ENCODE peak calls at places on chromosomes 13 and 19, in seven cellular contexts. O, A, Y, Z, C, I and S are unnamed samples.

GRCh38 chr19:55720214-55720746 is 17.9 kb downstream of the NLRP9 start:
- DNase-seq in O (no peak), C (no peak), Z (no peak), Y (no peak), A (no peak), I (no peak), S (no peak)

GRCh38 chr19:17811103-17811502 is 10.2 kb downstream of the INSL3 start:
- DNase-seq in C (no peak), I (no peak), A (no peak), Z (no peak), O (no peak), Y (no peak), S (no peak)

GRCh38 chr19:47253467-47253881 is 2.9 kb upstream of the CCDC9 start:
- DNase-seq in A (no peak), O (peak), I (peak), Z (no peak), Y (no peak), C (no peak), S (no peak)

GRCh38 chr19:51627491-51628138 is 2.6 kb downstream of the SIGLEC5 start:
- DNase-seq in Z (no peak), O (no peak), C (no peak), A (no peak), I (no peak), Y (peak), S (no peak)

GRCh38 chr13:35599385-35599784 is 122.9 kb upstream of the MAB21L1 start:
- DNase-seq in C (no peak), Z (no peak), A (no peak), O (no peak), Y (no peak), I (peak), S (no peak)

GRCh38 chr19:40445945-40446784 is 2.0 kb upstream of the SERTAD3 start:
- DNase-seq in A (no peak), I (no peak), Z (no peak), C (no peak), O (no peak), Y (no peak), S (no peak)

GRCh38 chr13:57740719-57741118 is 109.2 kb downstream of the PCDH17 start:
- DNase-seq in Y (no peak), A (no peak), Z (peak), C (peak), O (no peak), I (no peak), S (no peak)

GRCh38 chr13:27953671-27954405 is 15.3 kb downstream of the CDX2 start:
- DNase-seq in A (no peak), C (peak), I (peak), O (peak), Y (peak), Z (peak), S (no peak)

GRCh38 chr19:5767949-5768348 is 16.6 kb downstream of the PRR22 start:
- DNase-seq in Y (no peak), Z (no peak), A (no peak), I (no peak), O (no peak), C (no peak), S (no peak)

GRCh38 chr13:20392530-20392929 is 133.1 kb downstream of the CRYL1 start:
- DNase-seq in A (no peak), O (no peak), C (no peak), Z (no peak), Y (no peak), I (no peak), S (no peak)

GRCh38 chr13:32802159-32802558 is 214.1 kb upstream of the KL start:
- DNase-seq in Y (no peak), Z (no peak), O (no peak), C (no peak), A (no peak), I (no peak), S (no peak)

GRCh38 chr13:110306340-110306959 is 507 bp downstream of the COL4A1 start:
- DNase-seq in Y (no peak), C (no peak), O (no peak), Z (no peak), A (no peak), I (peak), S (no peak)

GRCh38 chr13:49859568-49859967 is 67.1 kb upstream of the KPNA3 start:
- DNase-seq in O (peak), C (no peak), A (no peak), Z (no peak), Y (no peak), I (peak), S (no peak)

GRCh38 chr19:38003427-38004099 is 96.6 kb downstream of the SIPA1L3 start:
- DNase-seq in C (peak), I (peak), O (peak), Y (peak), A (peak), Z (peak), S (no peak)

GRCh38 chr19:50639121-50640112 is at the start of gene SYT3:
- DNase-seq in Z (peak), C (peak), A (no peak), I (peak), Y (peak), O (no peak), S (no peak)

GRCh38 chr13:64871742-64872141 is 2358.4 kb downstream of the PCDH9 start:
- DNase-seq in C (peak), A (no peak), O (no peak), I (peak), Y (no peak), Z (peak), S (no peak)

GRCh38 chr13:110105136-110105535 is 201.8 kb downstream of the COL4A1 start:
- DNase-seq in A (no peak), Z (no peak), C (no peak), Y (no peak), O (no peak), I (no peak), S (no peak)

GRCh38 chr13:31172535-31172934 is 10.8 kb upstream of the HSPH1 start:
- DNase-seq in O (peak), Z (no peak), I (peak), C (no peak), Y (no peak), A (no peak), S (no peak)

GRCh38 chr13:30679483-30680330 is 55.6 kb upstream of the ALOX5AP start:
- DNase-seq in Y (peak), C (no peak), O (no peak), I (peak), A (peak), Z (no peak), S (no peak)

GRCh38 chr19:18543814-18544475 is 572 bp upstream of the FKBP8 start:
- DNase-seq in A (peak), I (peak), Y (peak), C (peak), Z (peak), O (no peak), S (peak)

GRCh38 chr13:29498426-29499040 is 97.0 kb downstream of the SLC7A1 start:
- DNase-seq in A (no peak), Z (no peak), C (no peak), Y (no peak), I (no peak), O (no peak), S (no peak)

GRCh38 chr19:56594446-56594782 is 688 bp upstream of the ZNF71 start:
- DNase-seq in Z (no peak), C (no peak), O (no peak), I (no peak), A (no peak), Y (no peak), S (no peak)

GRCh38 chr13:69585656-69586055 is 522.0 kb upstream of the ATXN8OS start:
- DNase-seq in C (no peak), I (no peak), Y (no peak), Z (no peak), O (no peak), A (no peak), S (no peak)

GRCh38 chr13:71460179-71460578 is 406.8 kb downstream of the DACH1 start:
- DNase-seq in I (peak), O (no peak), A (no peak), Z (no peak), Y (no peak), C (no peak), S (no peak)

GRCh38 chr13:21546372-21546771 is 57.6 kb downstream of the MICU2 start:
- DNase-seq in Z (no peak), O (no peak), A (no peak), C (no peak), Y (peak), I (peak), S (no peak)

GRCh38 chr19:49387936-49388372 is at the start of gene KASH5:
- DNase-seq in I (peak), A (peak), O (no peak), C (peak), Y (no peak), Z (peak), S (peak)

GRCh38 chr13:42474954-42475353 is 99.0 kb upstream of the TNFSF11 start:
- DNase-seq in C (no peak), I (peak), Y (no peak), O (peak), A (no peak), Z (no peak), S (no peak)

GRCh38 chr13:40784540-40784939 is 4.9 kb upstream of the SLC25A15 start:
- DNase-seq in Z (no peak), Y (no peak), O (no peak), I (no peak), C (no peak), A (no peak), S (no peak)

GRCh38 chr19:45815501-45816216 is 551 bp upstream of the RSPH6A start:
- DNase-seq in Z (peak), A (no peak), C (peak), O (no peak), Y (peak), I (peak), S (no peak)

GRCh38 chr13:61734683-61735082 is 319.0 kb upstream of the PCDH20 start:
- DNase-seq in A (no peak), I (no peak), Y (no peak), Z (no peak), C (no peak), O (no peak), S (no peak)

GRCh38 chr19:49554701-49555181 is 25.6 kb downstream of the NOSIP start:
- DNase-seq in Y (no peak), Z (peak), C (peak), A (no peak), O (no peak), I (peak), S (no peak)

GRCh38 chr19:39788244-39788643 is 9.6 kb downstream of the LEUTX start:
- DNase-seq in C (no peak), Y (no peak), Z (no peak), I (no peak), A (no peak), O (no peak), S (no peak)

DNA sequence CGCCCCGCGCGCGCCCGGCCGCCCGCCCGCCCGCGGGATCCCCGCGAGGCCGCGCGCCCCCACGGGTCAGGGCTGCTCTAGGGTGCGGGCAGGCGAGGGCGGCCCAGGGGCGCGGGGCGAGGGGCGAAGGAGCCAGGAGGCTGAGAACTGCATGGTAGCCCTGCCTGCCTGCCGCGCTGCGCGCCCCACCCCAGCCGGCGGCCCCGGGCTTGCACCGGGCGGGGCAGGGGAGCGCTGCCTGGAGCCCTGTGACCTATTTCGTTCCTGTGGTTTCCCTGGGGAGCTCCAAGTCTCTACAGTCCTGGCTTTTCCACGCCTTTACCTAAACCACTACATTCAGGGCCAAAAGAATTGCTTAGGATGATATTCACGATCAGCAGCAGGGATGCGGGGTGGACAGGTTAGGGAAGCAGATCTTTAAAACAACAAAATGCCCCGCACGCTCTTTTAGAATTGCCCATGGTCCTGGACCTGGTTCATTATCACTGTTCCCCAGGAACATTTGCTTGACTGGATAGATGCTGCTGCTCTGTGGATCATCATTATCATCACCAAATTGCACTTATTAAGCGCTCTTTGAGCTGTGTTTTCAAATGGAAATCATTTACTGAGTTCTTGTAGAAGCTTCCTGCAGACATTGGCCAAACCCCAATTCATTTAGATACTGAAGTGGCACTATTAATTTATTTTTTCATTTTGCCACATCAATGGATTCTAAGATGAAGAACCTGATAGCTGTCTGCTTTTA is 423 bp upstream of the GPR12 start:
- DNase-seq in O (no peak), Z (no peak), I (no peak), C (no peak), Y (peak), A (no peak), S (no peak)
- H3K4me3 ChIP-seq in O (no peak), Z (peak), I (peak), C (no peak), Y (no peak), A (no peak), S (peak)

GRCh38 chr19:41895745-41896580 is 13.0 kb downstream of the ARHGEF1 start:
- DNase-seq in Y (no peak), A (peak), O (no peak), I (no peak), Z (no peak), C (no peak), S (no peak)
- TF ChIP-seq CTCF in Y (peak), A (peak), O (peak), I (peak), Z (no peak), C (no peak), S (no peak)

GRCh38 chr13:99367106-99367616 is 60.0 kb upstream of the GPR183 start:
- DNase-seq in O (no peak), I (no peak), Y (no peak), C (peak), Z (peak), A (no peak), S (no peak)
- H3K4me3 ChIP-seq in O (no peak), I (no peak), Y (no peak), C (no peak), Z (no peak), A (no peak), S (no peak)

GRCh38 chr19:15297416-15298224 is 34.7 kb downstream of the BRD4 start:
- DNase-seq in C (no peak), Y (no peak), I (peak), Z (no peak), A (peak), O (peak), S (no peak)
- TF ChIP-seq CTCF in C (no peak), Y (no peak), I (peak), Z (no peak), A (peak), O (no peak), S (peak)

DNA sequence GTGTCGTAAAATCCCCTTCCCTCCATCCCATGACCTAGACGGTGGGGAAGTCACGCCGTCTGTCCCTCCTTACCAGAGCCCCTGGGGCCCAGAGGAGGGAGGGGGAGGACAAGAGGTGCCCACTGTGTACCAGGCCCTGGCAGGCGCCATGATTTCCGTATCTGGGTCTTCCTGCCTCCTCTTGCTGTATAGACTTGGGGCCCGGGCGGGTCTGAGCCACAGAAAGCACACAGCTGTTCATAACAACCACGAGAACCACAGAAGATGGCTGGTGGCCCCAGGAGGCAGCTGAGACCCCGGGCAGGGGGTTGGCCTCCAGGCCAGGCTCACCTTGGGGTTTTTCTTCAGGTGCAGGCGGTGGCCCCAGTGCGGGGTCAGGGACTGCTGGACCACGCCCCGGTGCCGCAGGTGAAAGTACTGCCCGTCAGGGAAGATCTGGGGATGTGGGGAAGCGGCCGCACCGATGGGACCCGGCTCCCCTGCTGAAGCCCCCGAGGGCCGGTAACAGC is 633 bp downstream of the PCSK4 start:
- DNase-seq in Z (no peak), O (no peak), A (no peak), C (no peak), I (no peak), Y (no peak), S (no peak)
- H3K4me3 ChIP-seq in Z (peak), O (peak), A (peak), C (peak), I (peak), Y (peak), S (peak)

GRCh38 chr19:31099470-31100190 is 249.6 kb downstream of the TSHZ3 start:
- DNase-seq in I (peak), C (no peak), Z (no peak), Y (no peak), A (no peak), O (no peak), S (no peak)
- TF ChIP-seq CTCF in I (no peak), C (no peak), Z (no peak), Y (no peak), A (no peak), O (peak), S (no peak)

GRCh38 chr19:44588753-44589112 is 24.6 kb upstream of the IGSF23 start:
- DNase-seq in A (no peak), Y (no peak), I (no peak), C (no peak), O (no peak), Z (no peak), S (no peak)
- H3K4me3 ChIP-seq in A (no peak), Y (no peak), I (no peak), C (no peak), O (no peak), Z (no peak), S (no peak)

DNA sequence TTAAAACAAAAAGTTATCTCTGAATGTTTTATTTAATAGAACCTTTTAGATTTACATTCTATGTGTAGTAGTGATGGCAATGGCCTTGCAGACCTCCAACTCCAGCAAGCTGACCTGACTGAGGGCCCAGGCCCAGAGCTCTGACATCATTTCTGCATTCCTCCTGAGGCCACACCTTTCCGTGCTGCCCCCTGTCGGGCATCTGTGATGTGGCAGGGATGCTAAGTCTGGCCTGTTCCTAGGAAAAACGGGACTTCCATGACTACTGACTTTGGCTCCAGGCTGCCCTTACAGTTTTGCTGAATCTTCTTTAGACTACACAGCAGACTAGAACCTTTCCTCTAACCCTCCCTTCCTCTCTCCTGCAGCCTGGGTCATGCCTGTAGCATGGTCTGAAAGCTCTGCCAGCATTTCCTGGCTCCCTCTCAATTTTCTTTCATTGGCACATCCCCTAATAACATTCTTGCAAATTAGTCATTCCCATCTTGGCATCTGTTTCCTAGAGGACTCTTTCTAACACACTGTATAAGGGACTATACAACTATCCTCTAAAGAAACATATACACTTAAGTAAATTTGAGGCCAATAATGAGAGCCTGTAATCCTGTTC is 249.0 kb downstream of the GPC5 start:
- DNase-seq in Y (peak), O (no peak), C (peak), A (peak), Z (peak), I (peak), S (no peak)
- TF ChIP-seq CTCF in Y (peak), O (peak), C (no peak), A (no peak), Z (peak), I (peak), S (no peak)

DNA sequence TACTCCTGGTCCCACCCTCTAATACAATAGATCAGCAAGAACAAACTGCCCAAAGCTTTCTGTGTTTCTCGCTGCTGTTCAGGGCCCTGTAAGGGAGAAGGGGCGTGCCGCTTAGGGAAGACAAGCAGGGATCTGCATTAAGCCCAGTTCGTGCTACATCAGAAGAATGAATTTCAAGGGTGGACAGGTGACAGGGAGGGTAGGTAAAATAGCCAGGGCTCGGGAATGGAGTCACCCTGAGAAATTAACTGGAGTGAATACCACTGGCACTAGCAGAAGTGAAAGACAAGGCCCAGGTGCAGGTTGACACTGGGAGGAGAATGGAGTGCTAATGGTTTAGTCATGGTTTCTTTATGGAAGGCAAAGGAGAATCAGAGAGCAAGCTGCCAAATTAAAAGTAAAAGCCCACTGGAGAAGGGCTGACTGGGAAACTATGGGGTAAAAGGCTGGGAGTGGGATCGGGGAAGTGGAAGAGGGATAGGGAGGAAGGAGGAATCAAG is 183.1 kb upstream of the TSC22D1 start:
- DNase-seq in Y (no peak), A (no peak), C (no peak), O (no peak), Z (no peak), I (no peak), S (no peak)
- H3K4me3 ChIP-seq in Y (no peak), A (no peak), C (no peak), O (no peak), Z (no peak), I (no peak), S (no peak)

GRCh38 chr19:6866646-6867255 is 20.6 kb upstream of the ADGRE1 start:
- DNase-seq in Y (no peak), A (no peak), O (no peak), I (no peak), Z (no peak), C (no peak), S (no peak)
- TF ChIP-seq CTCF in Y (no peak), A (no peak), O (no peak), I (no peak), Z (no peak), C (no peak), S (no peak)